ENCODE peak calls at places on chromosomes 6 and 20, in six cellular contexts. P, W, F, A, V and S are unnamed samples.
A peak's percentile ranks its signal among the peaks of the same experiment; 100 is the strongest.

GRCh38 chr6:148166339-148166949 is 176.2 kb upstream of the SASH1 start:
- DNase-seq in F (no peak), V (no peak), A (peak; percentile 54), P (peak; percentile 74), W (peak; percentile 71), S (no peak)

GRCh38 chr20:63525968-63526367 is 5.4 kb downstream of the PPDPF start:
- DNase-seq in V (no peak), W (no peak), P (no peak), A (no peak), F (no peak), S (no peak)

GRCh38 chr6:30942338-30943060 is 1.7 kb downstream of the MUCL3 start:
- DNase-seq in V (no peak), W (peak; percentile 92), P (peak; percentile 85), A (no peak), F (no peak), S (no peak)

GRCh38 chr6:105920071-105920470 is 166.1 kb upstream of the PRDM1 start:
- DNase-seq in W (no peak), V (no peak), A (no peak), P (no peak), F (no peak), S (no peak)

GRCh38 chr20:60008130-60008808 is 50.0 kb downstream of the CDH26 start:
- DNase-seq in V (no peak), F (no peak), W (no peak), P (no peak), A (no peak), S (no peak)

GRCh38 chr20:4435210-4435609 is 286.5 kb upstream of the PRND start:
- DNase-seq in W (peak; percentile 89), A (no peak), V (no peak), F (no peak), P (peak; percentile 15), S (no peak)

GRCh38 chr6:90294008-90294511 is 2.6 kb downstream of the BACH2 start:
- DNase-seq in V (no peak), P (no peak), W (no peak), F (no peak), A (no peak), S (no peak)

GRCh38 chr20:15846446-15846845 is 726.8 kb downstream of the KIF16B start:
- DNase-seq in W (no peak), F (no peak), P (no peak), A (no peak), V (no peak), S (no peak)

GRCh38 chr6:111417181-111417585 is 65.8 kb downstream of the REV3L start:
- DNase-seq in A (peak; percentile 74), V (no peak), F (no peak), P (peak; percentile 75), W (peak; percentile 51), S (no peak)

GRCh38 chr6:54865091-54865631 is 18.6 kb downstream of the FAM83B start:
- DNase-seq in V (no peak), F (no peak), W (no peak), P (no peak), A (no peak), S (no peak)

GRCh38 chr20:51750037-51750769 is 18.0 kb downstream of the ATP9A start:
- DNase-seq in F (no peak), V (no peak), P (peak; percentile 79), W (peak; percentile 89), A (peak; percentile 57), S (peak; percentile 67)

GRCh38 chr6:169289671-169290408 is 36.2 kb upstream of the THBS2 start:
- DNase-seq in W (peak; percentile 44), V (no peak), F (no peak), P (peak; percentile 69), A (no peak), S (no peak)

GRCh38 chr20:57656252-57656820 is 36.1 kb upstream of the ZBP1 start:
- DNase-seq in V (no peak), P (no peak), F (no peak), A (no peak), W (no peak), S (no peak)

GRCh38 chr6:119207973-119208725 is 129.7 kb upstream of the FAM184A start:
- DNase-seq in W (peak; percentile 20), F (no peak), P (peak; percentile 10), A (no peak), V (no peak), S (no peak)

GRCh38 chr6:17703256-17703694 is 3.5 kb downstream of the NUP153 start:
- DNase-seq in V (no peak), A (no peak), W (peak; percentile 84), P (peak; percentile 54), F (no peak), S (no peak)

GRCh38 chr20:32006053-32006452 is 4.2 kb upstream of the CCM2L start:
- DNase-seq in P (no peak), V (no peak), F (no peak), W (no peak), A (no peak), S (no peak)

GRCh38 chr20:45087814-45088213 is 13.1 kb downstream of the KCNS1 start:
- DNase-seq in W (peak; percentile 66), F (no peak), V (no peak), P (no peak), A (no peak), S (no peak)

GRCh38 chr6:41167173-41167963 is 4.5 kb upstream of the TREM2 start:
- DNase-seq in F (no peak), P (peak; percentile 64), W (peak; percentile 48), A (no peak), V (no peak), S (no peak)

GRCh38 chr6:19327246-19327645 is 509.9 kb upstream of the ID4 start:
- DNase-seq in V (no peak), F (no peak), P (no peak), W (peak; percentile 50), A (no peak), S (no peak)

GRCh38 chr6:92337571-92337970 is 1081.8 kb downstream of the EPHA7 start:
- DNase-seq in V (no peak), P (no peak), A (no peak), W (no peak), F (no peak), S (no peak)

GRCh38 chr20:4136078-4136966 is 121.0 kb upstream of the RNF24 start:
- DNase-seq in P (peak; percentile 54), F (no peak), A (no peak), W (peak; percentile 60), V (no peak), S (no peak)

GRCh38 chr6:35754452-35755321 is 17.9 kb downstream of the ARMC12 start:
- DNase-seq in A (no peak), V (no peak), P (no peak), W (peak; percentile 53), F (no peak), S (no peak)

GRCh38 chr6:23529902-23530301 is 596.1 kb upstream of the NRSN1 start:
- DNase-seq in A (no peak), W (no peak), V (no peak), F (no peak), P (no peak), S (no peak)

GRCh38 chr6:79718509-79719247 is 87.5 kb downstream of the SH3BGRL2 start:
- DNase-seq in A (no peak), V (no peak), F (no peak), P (peak; percentile 36), W (peak; percentile 18), S (no peak)

GRCh38 chr6:26021350-26022165 is 59.0 kb downstream of the TRIM38 start:
- DNase-seq in A (peak; percentile 92), V (peak; percentile 73), W (peak; percentile 95), F (peak; percentile 72), P (peak; percentile 92), S (peak; percentile 80)

GRCh38 chr20:19019734-19020364 is 192.6 kb upstream of the SLC24A3 start:
- DNase-seq in W (no peak), A (no peak), P (no peak), F (no peak), V (no peak), S (no peak)

GRCh38 chr20:61322151-61322860 is 70.2 kb downstream of the CDH4 start:
- DNase-seq in A (no peak), W (no peak), P (no peak), V (no peak), F (no peak), S (no peak)

GRCh38 chr6:43977404-43978111 is 149.7 kb downstream of the MRPL14 start:
- DNase-seq in P (peak; percentile 90), F (no peak), W (no peak), V (no peak), A (no peak), S (no peak)

GRCh38 chr6:14711056-14711703 is 534.7 kb upstream of the JARID2 start:
- DNase-seq in V (no peak), W (peak; percentile 93), F (peak; percentile 63), P (peak; percentile 73), A (no peak), S (peak; percentile 43)

GRCh38 chr6:160519603-160520042 is 144.5 kb downstream of the LPA start:
- DNase-seq in W (no peak), V (no peak), A (no peak), F (no peak), P (no peak), S (no peak)

GRCh38 chr6:29633532-29633901 is 534 bp upstream of the GABBR1 start:
- DNase-seq in A (peak; percentile 28), F (no peak), V (no peak), W (no peak), P (no peak), S (no peak)

GRCh38 chr6:30076333-30076732 is 764 bp upstream of the RNF39 start:
- DNase-seq in P (no peak), A (no peak), F (no peak), W (no peak), V (no peak), S (no peak)

GRCh38 chr6:145502417-145502816 is 232.9 kb downstream of the EPM2A start:
- DNase-seq in V (no peak), P (no peak), F (no peak), A (no peak), W (no peak), S (no peak)

GRCh38 chr6:13687917-13688351 is 23.7 kb downstream of the RANBP9 start:
- DNase-seq in P (no peak), F (no peak), V (no peak), A (no peak), W (no peak), S (no peak)